ENCODE peak calls at places on chromosomes 3 and 15, in five cellular contexts. One of them, this sample, is unnamed. For H3K27me3 and H3K4me1, the result is how much of the 10 kb centered on the place peaks cover.

GRCh38 chr15:63729115-63729884 is 104.4 kb downstream of the HERC1 start:
- DNase-seq in transverse colon: peak
- DNase-seq in upper lobe of right lung: no peak
- DNase-seq in right lobe of liver: no peak
- DNase-seq in tibial artery: no peak
- DNase-seq in this sample: no peak

GRCh38 chr3:172083995-172084409 is 44.6 kb downstream of the FNDC3B start:
- DNase-seq in right lobe of liver: no peak
- DNase-seq in upper lobe of right lung: no peak
- DNase-seq in tibial artery: no peak
- DNase-seq in transverse colon: no peak
- DNase-seq in this sample: no peak

GRCh38 chr3:73141531-73141930 is 80.1 kb downstream of the EBLN2 start:
- DNase-seq in upper lobe of right lung: no peak
- DNase-seq in tibial artery: peak
- DNase-seq in transverse colon: no peak
- DNase-seq in right lobe of liver: no peak
- DNase-seq in this sample: no peak

GRCh38 chr3:65439641-65440040 is 599.1 kb downstream of the MAGI1 start:
- DNase-seq in transverse colon: peak
- DNase-seq in tibial artery: peak
- DNase-seq in right lobe of liver: peak
- DNase-seq in upper lobe of right lung: no peak
- DNase-seq in this sample: no peak

GRCh38 chr15:48336940-48337339 is 5.7 kb downstream of the DUT start:
- DNase-seq in transverse colon: no peak
- DNase-seq in tibial artery: no peak
- DNase-seq in upper lobe of right lung: no peak
- DNase-seq in right lobe of liver: no peak
- DNase-seq in this sample: no peak

GRCh38 chr3:30770387-30770786 is 124.1 kb downstream of the GADL1 start:
- DNase-seq in transverse colon: peak
- DNase-seq in right lobe of liver: peak
- DNase-seq in tibial artery: peak
- DNase-seq in upper lobe of right lung: no peak
- DNase-seq in this sample: no peak

GRCh38 chr3:140152851-140153640 is 218.1 kb downstream of the CLSTN2 start:
- DNase-seq in tibial artery: peak
- DNase-seq in right lobe of liver: no peak
- DNase-seq in transverse colon: no peak
- DNase-seq in upper lobe of right lung: no peak
- DNase-seq in this sample: no peak

GRCh38 chr3:149848688-149849087 is 35.7 kb downstream of the RNF13 start:
- DNase-seq in right lobe of liver: no peak
- DNase-seq in transverse colon: no peak
- DNase-seq in tibial artery: no peak
- DNase-seq in upper lobe of right lung: no peak
- DNase-seq in this sample: no peak

GRCh38 chr3:72100062-72100511 is 315.1 kb upstream of the PROK2 start:
- DNase-seq in tibial artery: no peak
- DNase-seq in upper lobe of right lung: no peak
- DNase-seq in transverse colon: no peak
- DNase-seq in right lobe of liver: peak
- DNase-seq in this sample: no peak

GRCh38 chr15:25346371-25346770 is 92.5 kb downstream of the UBE3A start:
- DNase-seq in tibial artery: no peak
- DNase-seq in right lobe of liver: no peak
- DNase-seq in upper lobe of right lung: no peak
- DNase-seq in transverse colon: no peak
- DNase-seq in this sample: no peak

GRCh38 chr3:170679190-170679589 is 93.3 kb upstream of the SLC7A14 start:
- DNase-seq in right lobe of liver: no peak
- DNase-seq in upper lobe of right lung: no peak
- DNase-seq in tibial artery: no peak
- DNase-seq in transverse colon: no peak
- DNase-seq in this sample: no peak

GRCh38 chr3:194728986-194729385 is 43.3 kb downstream of the FAM43A start:
- DNase-seq in upper lobe of right lung: no peak
- DNase-seq in transverse colon: no peak
- DNase-seq in tibial artery: no peak
- DNase-seq in right lobe of liver: no peak
- DNase-seq in this sample: no peak

GRCh38 chr3:112742934-112743333 is 102.0 kb upstream of the CCDC80 start:
- DNase-seq in right lobe of liver: no peak
- DNase-seq in transverse colon: no peak
- DNase-seq in upper lobe of right lung: no peak
- DNase-seq in tibial artery: no peak
- DNase-seq in this sample: no peak

GRCh38 chr3:72487078-72487765 is 361.0 kb downstream of the SHQ1 start:
- DNase-seq in tibial artery: peak
- DNase-seq in right lobe of liver: no peak
- DNase-seq in upper lobe of right lung: peak
- DNase-seq in transverse colon: peak
- DNase-seq in this sample: no peak

GRCh38 chr15:78810377-78811123 is 714 bp downstream of the ADAMTS7 start:
- DNase-seq in transverse colon: peak
- DNase-seq in upper lobe of right lung: peak
- DNase-seq in right lobe of liver: peak
- DNase-seq in tibial artery: peak
- DNase-seq in this sample: no peak

GRCh38 chr3:32313723-32314473 is 75.4 kb downstream of the CMTM8 start:
- DNase-seq in right lobe of liver: no peak
- DNase-seq in upper lobe of right lung: no peak
- DNase-seq in transverse colon: no peak
- DNase-seq in tibial artery: no peak
- DNase-seq in this sample: no peak

GRCh38 chr3:66362541-66362941 is 138.3 kb downstream of the LRIG1 start:
- DNase-seq in tibial artery: no peak
- DNase-seq in upper lobe of right lung: no peak
- DNase-seq in right lobe of liver: no peak
- DNase-seq in transverse colon: no peak
- DNase-seq in this sample: no peak

GRCh38 chr3:146449584-146449983 is 19.8 kb downstream of the PLSCR2 start:
- DNase-seq in transverse colon: no peak
- DNase-seq in upper lobe of right lung: no peak
- DNase-seq in right lobe of liver: no peak
- DNase-seq in tibial artery: no peak
- DNase-seq in this sample: no peak

GRCh38 chr3:194326192-194327029 is 24.7 kb downstream of the CPN2 start:
- DNase-seq in transverse colon: no peak
- DNase-seq in tibial artery: no peak
- DNase-seq in right lobe of liver: no peak
- DNase-seq in upper lobe of right lung: no peak
- DNase-seq in this sample: peak

GRCh38 chr15:63387741-63388468 is 6.3 kb upstream of the CA12 start:
- DNase-seq in transverse colon: no peak
- DNase-seq in tibial artery: no peak
- DNase-seq in right lobe of liver: no peak
- DNase-seq in upper lobe of right lung: no peak
- DNase-seq in this sample: no peak

GRCh38 chr15:69154026-69154425 is 6.4 kb upstream of the GLCE start:
- DNase-seq in tibial artery: no peak
- DNase-seq in upper lobe of right lung: no peak
- DNase-seq in transverse colon: no peak
- DNase-seq in right lobe of liver: no peak
- DNase-seq in this sample: no peak

GRCh38 chr3:8891328-8891727 is 71.9 kb downstream of the RAD18 start:
- DNase-seq in right lobe of liver: no peak
- DNase-seq in tibial artery: no peak
- DNase-seq in transverse colon: no peak
- DNase-seq in upper lobe of right lung: no peak
- DNase-seq in this sample: no peak

GRCh38 chr15:86064326-86064725 is 15.3 kb upstream of the AGBL1 start:
- DNase-seq in tibial artery: no peak
- DNase-seq in right lobe of liver: no peak
- DNase-seq in upper lobe of right lung: no peak
- DNase-seq in transverse colon: no peak
- DNase-seq in this sample: no peak
- H3K27me3 ChIP-seq in tibial artery: under half
- H3K27me3 ChIP-seq in right lobe of liver: under half
- H3K27me3 ChIP-seq in upper lobe of right lung: under half
- H3K27me3 ChIP-seq in transverse colon: under half
- H3K27me3 ChIP-seq in this sample: under half

DNA sequence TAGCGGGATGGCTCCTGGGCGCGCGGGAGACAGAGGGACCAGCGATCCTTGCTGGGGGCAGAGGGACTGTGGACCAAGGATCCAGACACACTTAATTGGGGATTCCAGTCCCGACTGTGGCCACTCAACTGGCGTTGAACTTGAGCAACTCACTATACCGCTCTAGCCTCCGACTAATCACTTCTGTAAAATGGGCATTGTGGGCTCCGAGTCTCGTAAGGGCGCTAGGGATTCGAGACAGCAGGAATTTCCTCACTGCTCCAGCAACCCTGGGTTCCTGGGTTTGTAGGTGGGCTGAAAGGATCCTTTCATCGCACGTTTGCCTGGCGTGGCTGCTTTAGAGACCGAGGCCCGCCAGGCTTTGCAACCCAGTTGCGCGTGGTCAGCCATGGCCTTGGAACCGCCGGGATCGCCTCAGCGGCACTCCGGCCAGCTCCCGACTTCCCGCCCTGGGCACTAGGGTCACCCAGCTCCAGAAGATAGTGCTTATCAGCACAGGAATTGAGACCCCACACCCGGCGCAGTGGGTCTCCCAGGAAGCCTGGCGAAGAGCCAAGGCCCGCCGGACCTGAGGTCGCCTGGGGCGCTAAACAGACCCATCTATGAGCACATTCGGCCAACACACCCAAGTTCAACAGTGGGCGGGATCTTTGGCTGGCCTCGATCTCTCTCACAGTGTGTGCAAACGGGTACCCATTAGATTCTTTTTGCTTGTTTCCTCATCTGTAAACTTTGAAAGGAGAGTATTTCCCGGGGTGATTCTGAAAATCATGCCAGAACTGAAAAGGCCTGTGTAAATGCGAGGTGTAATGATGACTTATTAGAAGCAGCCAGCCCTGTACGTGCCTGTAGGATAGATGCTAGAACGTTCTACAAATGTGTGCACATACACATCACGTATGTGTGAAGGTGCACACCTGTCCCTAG is 9.9 kb downstream of the FOXL2 start:
- DNase-seq in tibial artery: peak
- DNase-seq in upper lobe of right lung: no peak
- DNase-seq in transverse colon: no peak
- DNase-seq in right lobe of liver: no peak
- DNase-seq in this sample: no peak
- H3K4me1 ChIP-seq in tibial artery: under half
- H3K4me1 ChIP-seq in upper lobe of right lung: under half
- H3K4me1 ChIP-seq in transverse colon: under half
- H3K4me1 ChIP-seq in right lobe of liver: under half
- H3K4me1 ChIP-seq in this sample: under half

GRCh38 chr15:59170295-59170881 is 36.3 kb upstream of the LDHAL6B start:
- DNase-seq in tibial artery: peak
- DNase-seq in right lobe of liver: peak
- DNase-seq in transverse colon: peak
- DNase-seq in upper lobe of right lung: peak
- DNase-seq in this sample: no peak
- H3K4me3 ChIP-seq in tibial artery: no peak
- H3K4me3 ChIP-seq in right lobe of liver: no peak
- H3K4me3 ChIP-seq in transverse colon: no peak
- H3K4me3 ChIP-seq in upper lobe of right lung: no peak
- H3K4me3 ChIP-seq in this sample: no peak

GRCh38 chr3:186361612-186362408 is at the start of gene DGKG:
- DNase-seq in tibial artery: peak
- DNase-seq in upper lobe of right lung: peak
- DNase-seq in right lobe of liver: peak
- DNase-seq in transverse colon: peak
- DNase-seq in this sample: no peak
- H3K27me3 ChIP-seq in tibial artery: under half
- H3K27me3 ChIP-seq in upper lobe of right lung: under half
- H3K27me3 ChIP-seq in right lobe of liver: under half
- H3K27me3 ChIP-seq in transverse colon: under half
- H3K27me3 ChIP-seq in this sample: under half

DNA sequence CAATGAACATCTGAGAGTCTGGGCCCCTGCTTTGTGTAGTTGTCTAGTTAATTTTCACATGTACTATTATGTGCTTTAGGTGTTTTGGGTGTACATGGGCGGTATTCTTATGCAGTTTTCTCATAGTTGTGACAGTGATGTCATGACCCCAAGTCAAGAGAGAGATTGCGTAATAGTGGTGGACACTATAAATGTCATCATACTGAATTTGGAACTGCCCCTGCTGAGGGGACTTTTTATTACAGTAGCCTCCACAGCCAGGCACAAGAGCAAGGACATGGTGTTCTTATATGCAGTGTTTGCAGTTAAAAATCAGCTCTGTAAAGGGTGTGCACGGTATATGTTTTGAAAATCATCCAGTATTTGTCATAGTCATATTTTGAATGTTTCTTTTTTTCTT is 29.5 kb downstream of the ABHD2 start:
- DNase-seq in transverse colon: no peak
- DNase-seq in tibial artery: peak
- DNase-seq in right lobe of liver: no peak
- DNase-seq in upper lobe of right lung: no peak
- DNase-seq in this sample: no peak
- H3K4me1 ChIP-seq in transverse colon: half or more
- H3K4me1 ChIP-seq in tibial artery: under half
- H3K4me1 ChIP-seq in right lobe of liver: half or more
- H3K4me1 ChIP-seq in upper lobe of right lung: under half
- H3K4me1 ChIP-seq in this sample: under half

DNA sequence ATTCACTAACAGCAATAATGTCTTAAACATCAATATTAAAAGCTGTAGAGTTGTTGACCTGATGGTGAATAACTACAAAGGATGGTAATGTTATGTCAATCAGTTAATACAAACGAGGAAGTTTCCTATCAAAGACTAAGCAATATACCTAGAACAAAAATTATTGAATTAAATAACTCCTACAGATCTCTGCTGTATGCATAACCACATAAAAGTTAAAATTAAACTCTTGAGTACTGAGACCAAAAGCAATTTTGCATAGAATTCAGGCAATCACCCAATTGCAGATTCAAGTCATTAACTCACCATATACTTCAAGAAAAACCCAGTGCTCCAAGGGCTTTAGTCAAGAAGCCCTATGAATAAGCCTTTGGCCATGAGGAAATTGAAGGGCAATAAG is 518.8 kb downstream of the MECOM start:
- DNase-seq in transverse colon: no peak
- DNase-seq in upper lobe of right lung: no peak
- DNase-seq in tibial artery: no peak
- DNase-seq in right lobe of liver: no peak
- DNase-seq in this sample: no peak
- H3K4me3 ChIP-seq in transverse colon: peak
- H3K4me3 ChIP-seq in upper lobe of right lung: peak
- H3K4me3 ChIP-seq in tibial artery: no peak
- H3K4me3 ChIP-seq in right lobe of liver: no peak
- H3K4me3 ChIP-seq in this sample: no peak

This sample was measured in CD4-positive, CD25-positive, alpha-beta regulatory T cell.